ENCODE peak calls at places on chromosome 12, in four cellular contexts. B is K562, Y is WTC11, X is HepG2. W is an unnamed sample.

GRCh38 chr12:122848471-122849351 is 13.5 kb downstream of the HIP1R start:
- DNase-seq in B (no peak), Y (no peak), X (no peak), W (no peak)

GRCh38 chr12:19951664-19952063 is 416.7 kb upstream of the PDE3A start:
- DNase-seq in B (no peak), Y (no peak), X (no peak), W (no peak)

GRCh38 chr12:94429633-94430032 is 30.0 kb downstream of the CEP83 start:
- DNase-seq in B (no peak), Y (no peak), X (peak; percentile 23), W (no peak)

GRCh38 chr12:117161460-117162166 is 28.7 kb downstream of the FBXO21 start:
- DNase-seq in B (no peak), Y (no peak), X (no peak), W (no peak)

GRCh38 chr12:73950506-73950905 is 587.1 kb upstream of the ATXN7L3B start:
- DNase-seq in B (no peak), Y (no peak), X (no peak), W (no peak)

GRCh38 chr12:3081886-3082285 is 4.7 kb downstream of the TSPAN9 start:
- DNase-seq in B (no peak), Y (no peak), X (no peak), W (no peak)

GRCh38 chr12:11174022-11174421 is 3.0 kb downstream of the SMIM10L1 start:
- DNase-seq in B (no peak), Y (no peak), X (no peak), W (no peak)

GRCh38 chr12:116977465-116978380 is 67.0 kb downstream of the FBXW8 start:
- DNase-seq in B (no peak), Y (no peak), X (no peak), W (no peak)

GRCh38 chr12:94460594-94460959 is 910 bp upstream of the CEP83 start:
- DNase-seq in B (no peak), Y (no peak), X (no peak), W (no peak)

GRCh38 chr12:128813883-128814282 is 9.9 kb downstream of the SLC15A4 start:
- DNase-seq in B (no peak), Y (no peak), X (no peak), W (no peak)

DNA sequence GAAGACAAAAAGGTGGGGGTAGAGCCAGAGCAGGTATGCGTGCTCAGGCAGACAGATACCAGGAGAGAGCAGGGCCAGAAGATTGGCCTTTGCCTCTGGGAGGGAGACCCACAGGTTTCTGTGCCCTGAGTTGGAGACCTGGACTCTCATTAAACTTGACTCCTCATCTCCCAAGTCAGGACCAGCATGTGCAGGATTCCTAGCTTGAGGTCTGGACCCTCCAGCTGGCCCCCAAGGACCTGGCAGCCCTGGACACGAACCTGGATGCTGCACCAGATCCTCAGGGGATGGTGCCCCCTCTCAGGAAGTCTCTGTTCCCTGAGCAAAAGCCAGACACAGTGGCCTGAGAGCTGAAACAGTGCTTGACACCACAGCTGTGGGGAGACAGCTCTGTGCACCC is 10.5 kb upstream of the KRT73 start:
- DNase-seq in B (no peak), Y (no peak), X (no peak), W (no peak)
- TF ChIP-seq SP1 in B (no peak), Y (no peak), X (no peak), W (no peak)

DNA sequence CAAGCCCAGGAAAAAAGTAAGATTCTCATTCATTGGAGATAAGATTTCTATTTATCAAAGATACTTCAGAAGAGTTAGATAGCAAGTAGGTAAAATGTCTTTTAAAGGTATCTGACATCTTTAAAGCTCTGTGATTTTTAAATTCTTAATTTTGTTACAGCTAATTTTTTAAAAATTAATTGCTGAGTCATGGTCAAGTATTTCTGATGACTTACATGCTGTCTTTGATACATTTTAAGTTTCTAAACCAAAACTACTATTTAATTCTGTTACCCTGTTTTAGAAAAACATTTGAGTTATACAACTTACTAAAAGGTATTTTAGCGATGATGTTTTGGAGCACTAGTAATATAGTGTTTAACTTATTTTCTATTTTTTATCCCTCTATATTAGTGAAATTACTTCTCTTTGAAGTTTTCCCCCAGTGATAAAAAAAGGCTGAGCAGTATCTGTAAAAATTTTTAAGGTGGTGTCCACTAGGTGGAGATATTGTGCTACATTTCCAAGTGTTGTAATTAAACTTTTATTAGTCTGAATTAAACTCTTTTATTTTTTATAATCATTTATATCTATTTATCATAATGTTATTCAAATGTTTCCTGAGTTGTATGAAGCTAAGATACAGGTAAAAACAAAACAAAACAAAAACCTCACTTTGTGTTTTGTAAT is 11.5 kb downstream of the ALG10 start:
- DNase-seq in B (peak; percentile 18), Y (no peak), X (peak; percentile 12), W (peak; percentile 2)
- TF ChIP-seq ELF4 in B (no peak), Y (no peak), X (no peak), W (no peak)

GRCh38 chr12:43278268-43278832 is 273.7 kb downstream of the ADAMTS20 start:
- DNase-seq in B (no peak), Y (no peak), X (no peak), W (no peak)
- TF ChIP-seq SP1 in B (no peak), Y (no peak), X (no peak), W (no peak)

DNA sequence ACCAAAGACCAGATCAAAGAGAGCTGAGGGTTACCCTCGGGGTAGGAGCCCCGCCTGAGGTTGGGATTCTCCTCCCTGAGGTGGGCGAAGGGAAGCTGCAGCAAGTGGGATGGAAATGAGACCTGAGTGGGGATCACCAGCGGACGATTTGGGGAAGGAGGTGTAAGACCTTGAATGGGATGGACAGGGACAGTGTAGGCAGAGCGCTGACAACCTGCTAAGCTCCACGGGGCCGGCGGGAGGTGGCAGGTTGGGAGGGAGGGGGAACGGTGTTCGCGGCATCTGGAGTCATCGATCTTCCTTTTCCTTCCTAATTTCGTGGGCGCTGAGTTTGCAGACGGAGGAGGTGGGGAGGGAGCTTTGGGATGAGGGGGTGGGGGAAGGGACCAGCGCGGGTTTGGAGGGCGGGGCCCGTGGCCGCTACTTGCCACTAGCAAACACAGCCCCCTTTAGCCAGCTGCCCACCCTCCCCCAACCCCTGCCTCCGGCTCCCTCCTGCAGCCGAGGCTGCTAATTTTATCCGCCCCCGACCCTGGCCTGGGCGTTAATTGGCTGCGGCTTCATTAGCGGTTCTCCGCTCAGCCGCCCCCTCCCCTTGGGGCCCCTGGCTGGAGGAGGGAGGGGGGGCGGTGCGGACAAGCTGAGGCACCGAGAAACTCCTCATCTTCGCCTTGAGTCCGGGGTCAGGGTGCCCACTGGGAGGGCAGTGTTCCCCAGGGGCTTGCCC is 2.8 kb upstream of the SHMT2 start:
- DNase-seq in B (peak; percentile 57), Y (peak; percentile 79), X (no peak), W (no peak)
- TF ChIP-seq ELF4 in B (no peak), Y (no peak), X (no peak), W (no peak)

GRCh38 chr12:1373887-1374286 is 220.5 kb downstream of the FBXL14 start:
- DNase-seq in B (no peak), Y (no peak), X (no peak), W (no peak)
- TF ChIP-seq SP1 in B (no peak), Y (no peak), X (no peak), W (no peak)

DNA sequence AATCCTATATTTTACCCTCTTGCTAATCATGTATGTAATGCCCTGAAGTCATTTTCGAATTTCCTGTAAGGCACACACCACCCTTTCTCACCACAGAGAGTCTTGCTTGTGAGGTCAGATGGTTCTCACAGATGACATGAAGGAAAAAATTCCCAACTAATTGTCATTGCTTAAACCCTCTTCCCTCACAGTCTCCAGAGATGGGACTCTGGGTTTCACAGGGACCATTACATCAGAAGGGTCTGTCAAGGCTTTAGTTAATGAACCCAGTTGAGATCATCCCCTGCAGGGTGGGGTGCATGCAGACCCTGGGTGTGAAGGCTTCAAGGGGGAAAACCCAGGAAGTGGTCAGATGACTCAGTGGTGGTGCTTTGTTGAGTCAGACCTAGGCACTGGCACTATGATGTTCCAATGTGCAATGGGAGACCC is 229.6 kb downstream of the BCAT1 start:
- DNase-seq in B (no peak), Y (no peak), X (no peak), W (no peak)
- TF ChIP-seq ELF4 in B (no peak), Y (no peak), X (no peak), W (no peak)

DNA sequence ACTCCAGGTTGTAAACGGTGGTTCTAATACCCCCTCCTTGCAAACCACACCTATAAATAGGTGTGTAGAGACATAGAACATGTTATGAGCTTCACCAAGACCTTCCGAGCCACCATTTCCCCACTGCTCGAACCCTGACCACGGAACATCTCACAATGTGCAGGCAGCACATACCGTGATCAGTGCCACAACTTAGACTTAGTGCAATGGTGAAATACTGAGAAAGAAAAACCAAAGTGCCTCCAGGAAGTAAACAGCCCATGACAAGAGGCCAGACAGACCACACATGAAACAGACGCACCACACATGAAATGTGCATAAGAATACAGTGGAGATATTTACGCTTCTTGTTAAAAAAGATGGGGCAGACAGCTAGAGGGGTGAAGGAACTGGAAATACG is 166.9 kb upstream of the CCND2 start:
- DNase-seq in B (no peak), Y (no peak), X (no peak), W (no peak)
- TF ChIP-seq SP1 in B (no peak), Y (no peak), X (no peak), W (no peak)

GRCh38 chr12:120369476-120370342 is 745 bp upstream of the MSI1 start:
- DNase-seq in B (no peak), Y (no peak), X (no peak), W (no peak)
- TF ChIP-seq ELF4 in B (no peak), Y (no peak), X (no peak), W (no peak)

W was measured in HEK293T.